ENCODE peak calls at places on chromosomes 12 and 14, in six cellular contexts. P, T, S, Y, X and Z are unnamed samples.

GRCh38 chr12:124761876-124762275 is 101.8 kb downstream of the SCARB1 start:
- DNase-seq in P (no peak), T (no peak), S (no peak), Y (no peak), X (no peak), Z (no peak)

GRCh38 chr12:128807161-128807724 is 16.5 kb downstream of the SLC15A4 start:
- DNase-seq in P (no peak), T (no peak), S (no peak), Y (no peak), X (no peak), Z (no peak)

GRCh38 chr14:95533391-95533821 is 1.4 kb upstream of the GLRX5 start:
- DNase-seq in P (peak; percentile 61), T (no peak), S (no peak), Y (no peak), X (no peak), Z (no peak)

GRCh38 chr12:53299101-53299453 is 418 bp upstream of the MYG1 start:
- DNase-seq in P (peak; percentile 80), T (peak; percentile 60), S (no peak), Y (no peak), X (peak; percentile 66), Z (no peak)

GRCh38 chr12:3636328-3636727 is 116.6 kb downstream of the CRACR2A start:
- DNase-seq in P (no peak), T (no peak), S (no peak), Y (no peak), X (no peak), Z (no peak)

GRCh38 chr12:60070541-60070940 is 474.7 kb downstream of the SLC16A7 start:
- DNase-seq in P (no peak), T (no peak), S (no peak), Y (no peak), X (no peak), Z (no peak)

GRCh38 chr12:40697566-40698257 is 5.5 kb downstream of the CNTN1 start:
- DNase-seq in P (no peak), T (no peak), S (no peak), Y (no peak), X (no peak), Z (no peak)

GRCh38 chr12:19431407-19432308 is 7.6 kb upstream of the AEBP2 start:
- DNase-seq in P (peak; percentile 54), T (no peak), S (no peak), Y (no peak), X (peak; percentile 36), Z (no peak)

GRCh38 chr14:90893028-90893427 is 76.8 kb upstream of the TTC7B start:
- DNase-seq in P (no peak), T (no peak), S (no peak), Y (no peak), X (no peak), Z (no peak)

GRCh38 chr14:73662439-73663056 is 17.8 kb downstream of the DNAL1 start:
- DNase-seq in P (peak; percentile 87), T (peak; percentile 41), S (no peak), Y (peak; percentile 30), X (peak; percentile 89), Z (no peak)

GRCh38 chr14:102949062-102949800 is 26.8 kb downstream of the AMN start:
- DNase-seq in P (no peak), T (no peak), S (no peak), Y (no peak), X (peak; percentile 65), Z (no peak)

GRCh38 chr14:77862154-77862783 is 62.4 kb downstream of the ADCK1 start:
- DNase-seq in P (peak; percentile 73), T (peak; percentile 70), S (peak; percentile 74), Y (peak; percentile 46), X (peak; percentile 37), Z (no peak)

GRCh38 chr12:101792046-101792931 is 38.5 kb downstream of the GNPTAB start:
- DNase-seq in P (no peak), T (no peak), S (no peak), Y (no peak), X (no peak), Z (no peak)

GRCh38 chr14:100827751-100828447 is 2.0 kb downstream of the MEG3 start:
- DNase-seq in P (peak; percentile 81), T (no peak), S (peak; percentile 62), Y (no peak), X (peak; percentile 65), Z (no peak)

GRCh38 chr12:121719926-121720414 is 7.4 kb downstream of the TMEM120B start:
- DNase-seq in P (peak; percentile 74), T (no peak), S (no peak), Y (peak; percentile 40), X (peak; percentile 86), Z (no peak)

GRCh38 chr14:87888136-87888999 is 104.6 kb downstream of the GALC start:
- DNase-seq in P (no peak), T (no peak), S (peak; percentile 12), Y (no peak), X (no peak), Z (no peak)

GRCh38 chr12:124867389-124867930 is 3.8 kb upstream of the SCARB1 start:
- DNase-seq in P (peak; percentile 65), T (no peak), S (no peak), Y (no peak), X (peak; percentile 46), Z (no peak)

GRCh38 chr12:524167-524951 is 64.6 kb downstream of the B4GALNT3 start:
- DNase-seq in P (no peak), T (no peak), S (no peak), Y (peak; percentile 56), X (no peak), Z (no peak)

GRCh38 chr14:94571395-94571794 is 9.8 kb upstream of the SERPINA5 start:
- DNase-seq in P (peak; percentile 63), T (no peak), S (peak; percentile 30), Y (no peak), X (no peak), Z (no peak)

GRCh38 chr14:23609001-23609400 is 27.2 kb upstream of the DHRS2 start:
- DNase-seq in P (no peak), T (no peak), S (no peak), Y (no peak), X (no peak), Z (no peak)

GRCh38 chr14:21275261-21275858 is 4.5 kb upstream of the RPGRIP1 start:
- DNase-seq in P (no peak), T (no peak), S (no peak), Y (no peak), X (no peak), Z (no peak)

GRCh38 chr14:22185191-22185590 is 403.8 kb downstream of the DAD1 start:
- DNase-seq in P (no peak), T (no peak), S (no peak), Y (no peak), X (no peak), Z (no peak)

GRCh38 chr12:98151984-98152383 is 363.4 kb upstream of the TMPO start:
- DNase-seq in P (no peak), T (no peak), S (no peak), Y (no peak), X (no peak), Z (no peak)

GRCh38 chr12:98156697-98157096 is 358.7 kb upstream of the TMPO start:
- DNase-seq in P (no peak), T (no peak), S (no peak), Y (no peak), X (no peak), Z (no peak)

GRCh38 chr12:98151105-98151504 is 364.3 kb upstream of the TMPO start:
- DNase-seq in P (no peak), T (no peak), S (no peak), Y (no peak), X (no peak), Z (no peak)

GRCh38 chr12:98149270-98149669 is 366.1 kb upstream of the TMPO start:
- DNase-seq in P (no peak), T (no peak), S (no peak), Y (no peak), X (no peak), Z (no peak)

DNA sequence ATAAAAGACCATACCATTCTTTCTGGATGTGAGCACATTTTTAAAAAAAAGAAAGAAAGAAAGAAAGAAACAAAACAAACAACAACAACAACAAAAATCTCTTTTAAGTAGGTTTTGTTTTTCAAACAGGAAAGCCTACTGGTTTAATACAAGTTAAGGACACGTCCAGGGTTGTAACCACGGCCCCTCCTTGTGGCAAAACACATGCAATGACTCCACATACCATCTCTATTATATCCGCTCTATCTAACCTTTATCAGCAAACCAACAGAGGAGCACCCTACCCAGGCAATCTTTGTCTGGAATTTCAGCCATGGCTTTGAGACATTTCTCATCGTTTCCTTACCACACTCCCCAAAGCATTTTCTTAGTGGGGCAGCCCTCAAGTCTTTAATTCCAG is 360.5 kb upstream of the TMPO start:
- DNase-seq in P (peak; percentile 2), T (no peak), S (no peak), Y (no peak), X (no peak), Z (no peak)
- TF ChIP-seq CTCF in P (no peak), T (no peak), S (no peak), Y (no peak), X (no peak), Z (peak; percentile 28)

GRCh38 chr14:26191123-26191522 is 406.7 kb downstream of the NOVA1 start:
- DNase-seq in P (peak; percentile 22), T (no peak), S (no peak), Y (no peak), X (no peak), Z (no peak)
- TF ChIP-seq CTCF in P (no peak), T (no peak), S (no peak), Y (no peak), X (no peak), Z (peak; percentile 34)

GRCh38 chr12:5073838-5074237 is 30.2 kb downstream of the KCNA5 start:
- DNase-seq in P (peak; percentile 17), T (no peak), S (no peak), Y (no peak), X (peak; percentile 3), Z (no peak)
- TF ChIP-seq CTCF in P (no peak), T (no peak), S (no peak), Y (no peak), X (peak; percentile 43), Z (peak; percentile 61)

DNA sequence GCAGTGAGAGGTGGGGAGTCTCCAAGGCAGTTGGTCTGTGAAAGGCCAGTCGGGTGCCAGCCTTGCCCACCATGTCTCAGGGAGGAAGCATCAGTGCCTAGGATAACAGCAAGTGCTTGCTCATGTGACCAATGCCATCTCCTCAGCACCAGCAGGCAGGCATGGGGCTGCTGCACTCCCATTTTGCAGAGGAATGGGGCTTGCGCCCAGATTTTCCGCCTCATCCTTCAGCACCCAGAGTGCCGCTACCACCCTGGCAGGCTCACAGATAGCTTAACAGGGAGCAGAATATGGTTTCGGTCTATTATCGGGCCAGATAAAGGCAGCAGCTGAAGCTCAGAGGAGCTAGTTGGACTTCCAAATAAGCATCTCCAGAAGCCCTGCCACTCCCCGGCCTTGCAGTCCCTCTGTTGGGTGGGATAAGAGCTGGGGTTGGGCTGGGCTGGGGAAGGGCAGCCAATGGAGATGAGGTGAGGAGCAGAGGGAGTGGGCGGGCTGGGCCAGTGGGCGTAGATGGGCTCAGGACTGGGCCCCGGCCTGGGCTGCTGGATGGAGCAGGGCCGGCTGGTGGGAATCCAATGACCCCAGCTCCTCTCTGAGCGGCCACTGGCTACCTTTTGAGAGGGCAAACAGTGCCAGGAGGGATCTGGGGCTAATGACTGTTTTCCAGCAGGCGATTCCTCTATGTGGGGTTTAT is 8.4 kb upstream of the KRT80 start:
- DNase-seq in P (no peak), T (no peak), S (no peak), Y (no peak), X (no peak), Z (peak; percentile 76)
- TF ChIP-seq CTCF in P (no peak), T (no peak), S (no peak), Y (no peak), X (no peak), Z (no peak)

GRCh38 chr12:116759783-116760581 is 21.9 kb downstream of the RNFT2 start:
- DNase-seq in P (peak; percentile 46), T (no peak), S (no peak), Y (no peak), X (no peak), Z (no peak)
- TF ChIP-seq CTCF in P (no peak), T (no peak), S (no peak), Y (no peak), X (no peak), Z (peak; percentile 7)

GRCh38 chr14:69002069-69002468 is 23.0 kb upstream of the ACTN1 start:
- DNase-seq in P (peak; percentile 39), T (no peak), S (peak; percentile 46), Y (peak; percentile 31), X (no peak), Z (no peak)
- TF ChIP-seq CTCF in P (peak; percentile 30), T (no peak), S (peak; percentile 10), Y (peak; percentile 24), X (peak; percentile 26), Z (peak; percentile 28)